ENCODE peak calls at places on chromosomes 16 and 17, in six cellular contexts. One of them, this sample, is unnamed. For H3K4me1, the result is how much of the 10 kb centered on the place peaks cover.

GRCh38 chr16:58177347-58177710 is 20.6 kb downstream of the CSNK2A2 start:
- DNase-seq in heart right ventricle: no peak
- DNase-seq in psoas muscle: no peak
- DNase-seq in stomach: no peak
- DNase-seq in HCT116: no peak
- DNase-seq in prostate gland: no peak
- DNase-seq in this sample: no peak

GRCh38 chr17:78798695-78799559 is 16.9 kb upstream of the CYTH1 start:
- DNase-seq in heart right ventricle: no peak
- DNase-seq in psoas muscle: no peak
- DNase-seq in stomach: no peak
- DNase-seq in HCT116: no peak
- DNase-seq in prostate gland: peak
- DNase-seq in this sample: no peak

GRCh38 chr17:1107777-1108559 is 71.8 kb downstream of the ABR start:
- DNase-seq in heart right ventricle: peak
- DNase-seq in psoas muscle: no peak
- DNase-seq in stomach: no peak
- DNase-seq in HCT116: no peak
- DNase-seq in prostate gland: no peak
- DNase-seq in this sample: no peak

GRCh38 chr17:68087851-68088250 is 52.3 kb downstream of the KPNA2 start:
- DNase-seq in heart right ventricle: no peak
- DNase-seq in psoas muscle: no peak
- DNase-seq in stomach: no peak
- DNase-seq in HCT116: no peak
- DNase-seq in prostate gland: no peak
- DNase-seq in this sample: no peak

GRCh38 chr16:10675221-10675620 is 19.5 kb downstream of the TEKT5 start:
- DNase-seq in heart right ventricle: no peak
- DNase-seq in psoas muscle: no peak
- DNase-seq in stomach: no peak
- DNase-seq in HCT116: no peak
- DNase-seq in prostate gland: no peak
- DNase-seq in this sample: no peak

GRCh38 chr17:69722518-69722917 is 308.0 kb downstream of the MAP2K6 start:
- DNase-seq in heart right ventricle: no peak
- DNase-seq in psoas muscle: no peak
- DNase-seq in stomach: no peak
- DNase-seq in HCT116: no peak
- DNase-seq in prostate gland: no peak
- DNase-seq in this sample: no peak

GRCh38 chr16:86044241-86044671 is 145.3 kb downstream of the IRF8 start:
- DNase-seq in heart right ventricle: no peak
- DNase-seq in psoas muscle: no peak
- DNase-seq in stomach: peak
- DNase-seq in HCT116: peak
- DNase-seq in prostate gland: no peak
- DNase-seq in this sample: no peak

GRCh38 chr16:3824121-3824795 is 56.3 kb downstream of the CREBBP start:
- DNase-seq in heart right ventricle: no peak
- DNase-seq in psoas muscle: no peak
- DNase-seq in stomach: no peak
- DNase-seq in HCT116: no peak
- DNase-seq in prostate gland: no peak
- DNase-seq in this sample: no peak

GRCh38 chr17:2398188-2398587 is 2.7 kb downstream of the MNT start:
- DNase-seq in heart right ventricle: no peak
- DNase-seq in psoas muscle: no peak
- DNase-seq in stomach: no peak
- DNase-seq in HCT116: no peak
- DNase-seq in prostate gland: no peak
- DNase-seq in this sample: no peak

GRCh38 chr16:46612121-46612520 is 9.1 kb downstream of the SHCBP1 start:
- DNase-seq in heart right ventricle: no peak
- DNase-seq in psoas muscle: no peak
- DNase-seq in stomach: no peak
- DNase-seq in HCT116: no peak
- DNase-seq in prostate gland: no peak
- DNase-seq in this sample: no peak

GRCh38 chr16:22189473-22190168 is 16.5 kb upstream of the EEF2K start:
- DNase-seq in heart right ventricle: peak
- DNase-seq in psoas muscle: peak
- DNase-seq in stomach: peak
- DNase-seq in HCT116: no peak
- DNase-seq in prostate gland: peak
- DNase-seq in this sample: peak

GRCh38 chr17:70582777-70583176 is 413.4 kb downstream of the KCNJ2 start:
- DNase-seq in heart right ventricle: no peak
- DNase-seq in psoas muscle: no peak
- DNase-seq in stomach: no peak
- DNase-seq in HCT116: no peak
- DNase-seq in prostate gland: no peak
- DNase-seq in this sample: no peak

GRCh38 chr16:12293913-12294312 is 317.4 kb downstream of the SNX29 start:
- DNase-seq in heart right ventricle: no peak
- DNase-seq in psoas muscle: no peak
- DNase-seq in stomach: no peak
- DNase-seq in HCT116: no peak
- DNase-seq in prostate gland: no peak
- DNase-seq in this sample: no peak

GRCh38 chr16:64695684-64696083 is 426.2 kb downstream of the CDH11 start:
- DNase-seq in heart right ventricle: no peak
- DNase-seq in psoas muscle: no peak
- DNase-seq in stomach: no peak
- DNase-seq in HCT116: no peak
- DNase-seq in prostate gland: no peak
- DNase-seq in this sample: no peak

GRCh38 chr17:59779521-59779920 is 72.1 kb downstream of the VMP1 start:
- DNase-seq in heart right ventricle: no peak
- DNase-seq in psoas muscle: no peak
- DNase-seq in stomach: no peak
- DNase-seq in HCT116: no peak
- DNase-seq in prostate gland: no peak
- DNase-seq in this sample: no peak

GRCh38 chr17:80877829-80878303 is 113.8 kb upstream of the CHMP6 start:
- DNase-seq in heart right ventricle: no peak
- DNase-seq in psoas muscle: peak
- DNase-seq in stomach: no peak
- DNase-seq in HCT116: no peak
- DNase-seq in prostate gland: no peak
- DNase-seq in this sample: no peak

GRCh38 chr16:47019563-47019962 is 46.1 kb upstream of the DNAJA2 start:
- DNase-seq in heart right ventricle: no peak
- DNase-seq in psoas muscle: no peak
- DNase-seq in stomach: no peak
- DNase-seq in HCT116: no peak
- DNase-seq in prostate gland: no peak
- DNase-seq in this sample: no peak

GRCh38 chr17:11935734-11936406 is 61.4 kb downstream of the ZNF18 start:
- DNase-seq in heart right ventricle: peak
- DNase-seq in psoas muscle: no peak
- DNase-seq in stomach: no peak
- DNase-seq in HCT116: peak
- DNase-seq in prostate gland: peak
- DNase-seq in this sample: peak

GRCh38 chr17:38596651-38597050 is 9.1 kb downstream of the SRCIN1 start:
- DNase-seq in heart right ventricle: no peak
- DNase-seq in psoas muscle: no peak
- DNase-seq in stomach: no peak
- DNase-seq in HCT116: no peak
- DNase-seq in prostate gland: no peak
- DNase-seq in this sample: no peak

GRCh38 chr16:3554351-3554928 is 22.8 kb downstream of the NLRC3 start:
- DNase-seq in heart right ventricle: no peak
- DNase-seq in psoas muscle: no peak
- DNase-seq in stomach: no peak
- DNase-seq in HCT116: no peak
- DNase-seq in prostate gland: no peak
- DNase-seq in this sample: no peak

GRCh38 chr17:50213026-50214015 is 11.9 kb upstream of the COL1A1 start:
- DNase-seq in heart right ventricle: no peak
- DNase-seq in psoas muscle: no peak
- DNase-seq in stomach: peak
- DNase-seq in HCT116: no peak
- DNase-seq in prostate gland: no peak
- DNase-seq in this sample: no peak

GRCh38 chr17:77421635-77421982 is 280.8 kb downstream of the SEC14L1 start:
- DNase-seq in heart right ventricle: no peak
- DNase-seq in psoas muscle: no peak
- DNase-seq in stomach: no peak
- DNase-seq in HCT116: no peak
- DNase-seq in prostate gland: no peak
- DNase-seq in this sample: no peak

GRCh38 chr17:79042421-79043190 is 18.6 kb downstream of the C1QTNF1 start:
- DNase-seq in heart right ventricle: peak
- DNase-seq in psoas muscle: peak
- DNase-seq in stomach: peak
- DNase-seq in HCT116: peak
- DNase-seq in prostate gland: peak
- DNase-seq in this sample: peak

DNA sequence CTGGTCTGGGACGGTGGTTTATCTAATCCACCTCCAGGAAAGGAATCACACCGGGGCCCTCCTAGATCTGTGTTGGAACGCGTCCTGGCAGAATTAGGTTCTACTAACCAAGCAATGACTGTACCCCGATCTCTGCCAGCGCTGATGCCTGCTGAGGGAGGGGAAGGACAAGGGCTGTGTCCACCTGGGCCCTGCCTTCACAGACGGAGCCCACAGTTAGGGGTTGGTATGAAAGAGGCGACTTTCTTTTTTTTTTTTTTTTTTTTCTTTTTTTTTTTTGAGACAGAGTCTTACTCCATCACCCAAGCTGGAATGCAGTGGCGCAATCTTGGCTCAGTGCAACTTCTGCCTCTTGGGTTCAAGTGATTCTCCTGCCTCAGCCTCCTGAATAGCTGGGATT is 9.9 kb upstream of the KRT19 start:
- DNase-seq in heart right ventricle: no peak
- DNase-seq in psoas muscle: no peak
- DNase-seq in stomach: no peak
- DNase-seq in HCT116: no peak
- DNase-seq in prostate gland: no peak
- DNase-seq in this sample: no peak
- H3K4me1 ChIP-seq in heart right ventricle: under half
- H3K4me1 ChIP-seq in psoas muscle: under half
- H3K4me1 ChIP-seq in stomach: under half
- H3K4me1 ChIP-seq in HCT116: under half
- H3K4me1 ChIP-seq in prostate gland: under half
- H3K4me1 ChIP-seq in this sample: under half

GRCh38 chr17:7207120-7208001 is 12.3 kb downstream of the DLG4 start:
- DNase-seq in heart right ventricle: no peak
- DNase-seq in psoas muscle: no peak
- DNase-seq in stomach: no peak
- DNase-seq in HCT116: no peak
- DNase-seq in prostate gland: no peak
- DNase-seq in this sample: no peak

GRCh38 chr17:7208027-7208571 is 11.5 kb downstream of the DLG4 start:
- DNase-seq in heart right ventricle: no peak
- DNase-seq in psoas muscle: no peak
- DNase-seq in stomach: no peak
- DNase-seq in HCT116: no peak
- DNase-seq in prostate gland: no peak
- DNase-seq in this sample: no peak

GRCh38 chr17:7203391-7203790 is 16.2 kb downstream of the DLG4 start:
- DNase-seq in heart right ventricle: no peak
- DNase-seq in psoas muscle: no peak
- DNase-seq in stomach: no peak
- DNase-seq in HCT116: no peak
- DNase-seq in prostate gland: no peak
- DNase-seq in this sample: no peak

GRCh38 chr17:7204828-7205461 is 14.7 kb downstream of the DLG4 start:
- DNase-seq in heart right ventricle: peak
- DNase-seq in psoas muscle: peak
- DNase-seq in stomach: peak
- DNase-seq in HCT116: peak
- DNase-seq in prostate gland: no peak
- DNase-seq in this sample: peak

DNA sequence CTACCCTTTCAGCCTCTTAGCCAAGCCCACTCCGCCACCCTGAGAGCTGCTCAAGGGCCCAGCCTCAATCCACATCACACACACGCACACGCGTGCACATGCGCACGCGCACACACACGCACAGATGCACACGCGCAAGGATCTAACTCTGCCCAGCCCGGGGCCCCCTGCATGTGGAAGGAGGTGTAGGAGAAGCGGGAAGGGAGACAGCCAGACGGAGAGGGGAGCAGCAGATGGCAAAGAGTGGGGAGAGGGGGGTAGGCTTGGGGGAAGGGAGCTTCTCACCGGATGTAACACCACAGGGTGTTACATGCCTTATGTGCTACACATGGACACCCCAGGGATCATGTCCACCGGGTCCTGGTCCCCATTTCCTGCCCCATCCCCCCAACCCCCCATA is 15.3 kb downstream of the DLG4 start:
- DNase-seq in heart right ventricle: no peak
- DNase-seq in psoas muscle: no peak
- DNase-seq in stomach: no peak
- DNase-seq in HCT116: no peak
- DNase-seq in prostate gland: no peak
- DNase-seq in this sample: no peak
- H3K4me3 ChIP-seq in heart right ventricle: peak
- H3K4me3 ChIP-seq in psoas muscle: peak
- H3K4me3 ChIP-seq in stomach: peak
- H3K4me3 ChIP-seq in HCT116: no peak
- H3K4me3 ChIP-seq in prostate gland: peak
- H3K4me3 ChIP-seq in this sample: no peak

DNA sequence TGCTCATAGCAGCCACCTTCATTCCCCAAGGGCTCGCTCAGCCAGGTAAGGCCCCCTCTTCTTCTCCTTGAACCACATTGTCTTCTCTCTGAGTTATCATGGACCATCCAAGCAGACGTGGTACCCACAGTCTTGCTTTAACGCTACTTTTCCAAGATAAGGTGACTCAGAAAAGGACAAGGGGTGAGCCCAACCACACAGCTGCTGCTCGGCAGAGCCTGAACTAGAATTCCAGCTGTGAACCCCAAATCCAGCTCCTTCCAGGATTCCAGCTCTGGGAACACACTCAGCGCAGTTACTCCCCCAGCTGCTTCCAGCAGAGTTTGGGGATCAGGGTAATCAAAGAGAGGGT is 272 bp downstream of the CCL2 start:
- DNase-seq in heart right ventricle: no peak
- DNase-seq in psoas muscle: no peak
- DNase-seq in stomach: no peak
- DNase-seq in HCT116: no peak
- DNase-seq in prostate gland: no peak
- DNase-seq in this sample: no peak
- H3K4me1 ChIP-seq in heart right ventricle: half or more
- H3K4me1 ChIP-seq in psoas muscle: under half
- H3K4me1 ChIP-seq in stomach: half or more
- H3K4me1 ChIP-seq in HCT116: under half
- H3K4me1 ChIP-seq in prostate gland: under half
- H3K4me1 ChIP-seq in this sample: under half

DNA sequence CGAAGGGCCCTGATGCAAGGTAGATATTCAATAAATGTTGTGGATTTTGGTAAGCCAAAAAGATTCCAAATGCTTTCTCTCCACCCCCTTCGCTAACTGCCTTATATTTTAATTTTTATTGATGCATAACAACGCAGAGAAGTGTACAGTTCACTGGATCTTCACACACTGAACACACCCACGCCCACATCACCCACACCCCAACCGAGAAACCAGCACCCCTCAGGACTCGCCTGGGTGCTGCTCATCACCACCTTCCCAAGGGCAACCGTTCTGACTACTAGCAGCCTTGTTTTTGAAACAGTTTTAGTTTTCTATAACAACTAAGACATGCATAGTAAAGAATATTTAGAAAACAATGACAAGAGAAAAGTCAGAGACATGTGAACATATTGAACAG is 9.1 kb upstream of the PLCG2 start:
- DNase-seq in heart right ventricle: no peak
- DNase-seq in psoas muscle: no peak
- DNase-seq in stomach: no peak
- DNase-seq in HCT116: no peak
- DNase-seq in prostate gland: no peak
- DNase-seq in this sample: no peak
- H3K4me3 ChIP-seq in heart right ventricle: no peak
- H3K4me3 ChIP-seq in psoas muscle: no peak
- H3K4me3 ChIP-seq in stomach: no peak
- H3K4me3 ChIP-seq in HCT116: no peak
- H3K4me3 ChIP-seq in prostate gland: no peak
- H3K4me3 ChIP-seq in this sample: no peak